ENCODE peak calls at places on chromosomes 2 and 18, in ten cellular contexts. J is fibroblast of the conjunctiva; O is astrocyte of the spinal cord; W is CD8-positive, alpha-beta T cell; X is Daoy; U is amniotic stem cell; G is activated naive CD4-positive, alpha-beta T cell; E is NCI-H2081; Z is stimulated activated CD4-positive, alpha-beta T cell treated with anti-CD3 and anti-CD28 coated beads, Interleukin-12 subunit alpha, Interleukin-12 subunit beta, amount 100 ng/mL, for 4 hours; C is immature natural killer cell. P is an unnamed sample.

GRCh38 chr2:229445501-229446294 is 174.6 kb upstream of the PID1 start:
- DNase-seq in J (peak), O (peak), W (no peak), X (peak), U (no peak), G (no peak), E (no peak), Z (no peak), C (no peak), P (no peak)

GRCh38 chr2:15577071-15577706 is 14.5 kb upstream of the DDX1 start:
- DNase-seq in J (peak), O (peak), W (peak), X (peak), U (peak), G (peak), E (peak), Z (peak), C (peak), P (peak)

GRCh38 chr2:9961014-9961413 is 9.5 kb downstream of the GRHL1 start:
- DNase-seq in J (no peak), O (no peak), W (no peak), X (no peak), U (no peak), G (no peak), E (no peak), Z (no peak), C (no peak), P (no peak)

GRCh38 chr2:178782236-178782635 is 25.0 kb downstream of the TTN start:
- DNase-seq in J (no peak), O (no peak), W (no peak), X (no peak), U (no peak), G (no peak), E (no peak), Z (no peak), C (no peak), P (no peak)

GRCh38 chr2:154912215-154912614 is 213.7 kb downstream of the KCNJ3 start:
- DNase-seq in J (no peak), O (no peak), W (no peak), X (no peak), U (no peak), G (no peak), E (peak), Z (no peak), C (no peak), P (no peak)

GRCh38 chr18:79926306-79926705 is 25.1 kb downstream of the SLC66A2 start:
- DNase-seq in J (no peak), O (no peak), W (no peak), X (no peak), U (no peak), G (no peak), E (no peak), Z (no peak), C (no peak), P (no peak)

GRCh38 chr18:23703057-23703986 is 14.1 kb downstream of the LAMA3 start:
- DNase-seq in J (peak), O (peak), W (no peak), X (peak), U (peak), G (no peak), E (peak), Z (no peak), C (peak), P (no peak)

GRCh38 chr2:134727385-134727784 is 8.6 kb upstream of the TMEM163 start:
- DNase-seq in J (no peak), O (peak), W (no peak), X (peak), U (no peak), G (no peak), E (no peak), Z (no peak), C (no peak), P (no peak)

GRCh38 chr18:28459587-28459986 is 282.7 kb upstream of the CDH2 start:
- DNase-seq in J (no peak), O (no peak), W (no peak), X (no peak), U (no peak), G (no peak), E (no peak), Z (no peak), C (no peak), P (no peak)

GRCh38 chr2:62814132-62814531 is 108.6 kb downstream of the EHBP1 start:
- DNase-seq in J (peak), O (peak), W (no peak), X (peak), U (no peak), G (no peak), E (no peak), Z (no peak), C (no peak), P (no peak)

GRCh38 chr2:120346034-120346666 is at the start of gene INHBB:
- DNase-seq in J (no peak), O (no peak), W (no peak), X (no peak), U (no peak), G (no peak), E (peak), Z (no peak), C (no peak), P (no peak)

GRCh38 chr2:52594036-52594435 is 1173.6 kb upstream of the CHAC2 start:
- DNase-seq in J (no peak), O (peak), W (no peak), X (no peak), U (no peak), G (no peak), E (no peak), Z (no peak), C (no peak), P (no peak)